ENCODE peak calls at places on chromosomes 13 and 19, in eight cellular contexts. S is HCT116; L is foreskin fibroblast; K is vagina; I is cardiac fibroblast; O is pancreas; Q is activated CD8-positive, alpha-beta T cell treated with anti-CD3 and anti-CD28 coated beads for 36 hours; N is uterus. Y is an unnamed sample.

GRCh38 chr19:38277969-38278680 is 13.8 kb downstream of the SPINT2 start:
- DNase-seq in L (peak), Q (no peak), K (no peak), S (no peak), N (peak), O (peak), I (peak), Y (no peak)

GRCh38 chr13:87259479-87260083 is 411.6 kb upstream of the SLITRK5 start:
- DNase-seq in S (peak), Q (no peak), L (no peak), K (no peak), N (no peak), I (no peak), O (no peak), Y (no peak)

GRCh38 chr19:35714601-35715354 is 3.0 kb upstream of the KMT2B start:
- DNase-seq in N (no peak), Q (peak), K (no peak), L (no peak), I (no peak), O (no peak), S (no peak), Y (no peak)

GRCh38 chr13:73259061-73259908 is 200.5 kb downstream of the KLF5 start:
- DNase-seq in K (no peak), I (peak), L (no peak), S (no peak), N (peak), O (no peak), Q (no peak), Y (no peak)

GRCh38 chr13:31946091-31946770 is 85.3 kb upstream of the FRY start:
- DNase-seq in N (no peak), O (no peak), I (peak), K (no peak), L (no peak), S (no peak), Q (no peak), Y (no peak)

GRCh38 chr19:56301152-56301551 is 13.5 kb downstream of the ZSCAN5A start:
- DNase-seq in L (no peak), K (no peak), I (peak), Q (peak), S (no peak), O (no peak), N (no peak), Y (no peak)

GRCh38 chr19:46670874-46671273 is 9.9 kb upstream of the DACT3 start:
- DNase-seq in K (no peak), L (no peak), Q (no peak), O (no peak), N (no peak), I (no peak), S (no peak), Y (no peak)

GRCh38 chr19:1406496-1406817 is 929 bp upstream of the DAZAP1 start:
- DNase-seq in L (no peak), Q (no peak), I (no peak), K (no peak), N (no peak), O (peak), S (no peak), Y (no peak)

GRCh38 chr13:86792153-86792651 is 879.0 kb upstream of the SLITRK5 start:
- DNase-seq in O (no peak), L (no peak), N (no peak), S (no peak), K (no peak), I (no peak), Q (no peak), Y (no peak)

GRCh38 chr19:5108123-5108613 is 139.3 kb downstream of the KDM4B start:
- DNase-seq in S (no peak), O (no peak), K (no peak), L (no peak), Q (no peak), I (no peak), N (no peak), Y (no peak)

GRCh38 chr19:33468361-33469170 is 53.0 kb downstream of the PEPD start:
- DNase-seq in O (no peak), L (peak), I (no peak), Q (no peak), S (no peak), N (no peak), K (no peak), Y (no peak)

GRCh38 chr19:57558525-57558924 is 1.1 kb downstream of the ZNF550 start:
- DNase-seq in I (peak), O (no peak), L (no peak), K (no peak), N (no peak), Q (no peak), S (no peak), Y (no peak)

GRCh38 chr19:40567040-40567749 is 9.5 kb upstream of the SHKBP1 start:
- DNase-seq in S (no peak), Q (no peak), N (no peak), O (no peak), I (no peak), L (no peak), K (no peak), Y (no peak)

GRCh38 chr19:58520257-58520599 is 618 bp upstream of the ZBTB45 start:
- DNase-seq in Q (no peak), N (no peak), O (no peak), L (no peak), S (no peak), K (no peak), I (no peak), Y (no peak)

GRCh38 chr19:3080281-3080680 is 13.9 kb upstream of the GNA11 start:
- DNase-seq in I (no peak), N (no peak), K (no peak), S (no peak), O (no peak), Q (no peak), L (peak), Y (no peak)

GRCh38 chr19:6739884-6740588 is 556 bp downstream of the TRIP10 start:
- DNase-seq in L (no peak), S (no peak), Q (peak), O (peak), K (no peak), I (no peak), N (peak), Y (no peak)

GRCh38 chr13:100235311-100235901 is 146.5 kb downstream of the PCCA start:
- DNase-seq in Q (peak), N (no peak), L (peak), S (peak), I (peak), O (peak), K (no peak), Y (no peak)

GRCh38 chr13:30147380-30147779 is 160.0 kb downstream of the KATNAL1 start:
- DNase-seq in Q (no peak), N (no peak), L (no peak), O (no peak), I (no peak), K (no peak), S (no peak), Y (no peak)

GRCh38 chr19:17762505-17763229 is 11.4 kb downstream of the FCHO1 start:
- DNase-seq in L (peak), S (no peak), K (no peak), O (no peak), Q (peak), I (peak), N (no peak), Y (no peak)

GRCh38 chr19:49642488-49643035 is 553 bp downstream of the SCAF1 start:
- DNase-seq in I (no peak), O (no peak), N (no peak), K (peak), L (no peak), S (no peak), Q (no peak), Y (no peak)

GRCh38 chr13:32021785-32022184 is 9.8 kb upstream of the FRY start:
- DNase-seq in O (no peak), L (no peak), K (no peak), N (no peak), S (no peak), I (no peak), Q (no peak), Y (no peak)

GRCh38 chr19:48513289-48514122 is 1.9 kb upstream of the LMTK3 start:
- DNase-seq in Q (peak), N (peak), K (no peak), I (peak), S (peak), L (peak), O (peak), Y (no peak)

GRCh38 chr13:31739226-31739625 is at the start of gene RXFP2:
- DNase-seq in L (no peak), Q (no peak), N (no peak), S (no peak), O (no peak), I (no peak), K (no peak), Y (no peak)

GRCh38 chr19:2554856-2555255 is 78.9 kb downstream of the GADD45B start:
- DNase-seq in S (peak), K (no peak), Q (no peak), N (no peak), I (no peak), L (no peak), O (no peak), Y (no peak)

GRCh38 chr19:37329686-37330085 is 41.2 kb upstream of the ZNF527 start:
- DNase-seq in S (no peak), K (no peak), I (peak), N (no peak), Q (no peak), O (no peak), L (no peak), Y (no peak)

GRCh38 chr13:51739403-51740112 is 64.4 kb downstream of the DHRS12 start:
- DNase-seq in N (peak), O (no peak), S (no peak), Q (no peak), I (peak), L (no peak), K (no peak), Y (no peak)

GRCh38 chr13:103188688-103189326 is 122.6 kb upstream of the SLC10A2 start:
- DNase-seq in K (no peak), N (no peak), L (no peak), I (peak), S (no peak), O (no peak), Q (no peak), Y (no peak)

GRCh38 chr19:13094771-13095392 is 7.8 kb downstream of the LYL1 start:
- DNase-seq in N (no peak), O (no peak), L (no peak), Q (peak), K (no peak), I (no peak), S (no peak), Y (no peak)

GRCh38 chr19:31633014-31633413 is 283.8 kb upstream of the TSHZ3 start:
- DNase-seq in O (no peak), K (no peak), I (no peak), N (no peak), Q (no peak), S (no peak), L (no peak), Y (no peak)

GRCh38 chr19:16403151-16403977 is 68.4 kb downstream of the EPS15L1 start:
- DNase-seq in K (no peak), S (no peak), O (no peak), Q (no peak), I (no peak), N (peak), L (no peak), Y (no peak)

GRCh38 chr19:50558039-50558438 is 10.2 kb downstream of the LRRC4B start:
- DNase-seq in I (no peak), S (no peak), N (no peak), L (no peak), O (no peak), Q (no peak), K (no peak), Y (no peak)

GRCh38 chr13:91894311-91894710 is 495.9 kb downstream of the GPC5 start:
- DNase-seq in S (no peak), L (no peak), O (no peak), I (peak), K (no peak), Q (no peak), N (no peak), Y (no peak)

GRCh38 chr19:50891253-50891625 is 18.0 kb downstream of the KLK2 start:
- DNase-seq in Q (no peak), N (no peak), O (no peak), S (no peak), K (no peak), L (no peak), I (no peak), Y (no peak)

GRCh38 chr19:17557461-17557860 is 2.0 kb downstream of the COLGALT1 start:
- DNase-seq in L (peak), N (no peak), I (no peak), S (no peak), O (no peak), K (no peak), Q (no peak), Y (no peak)

GRCh38 chr19:43306097-43306496 is 36.8 kb upstream of the PSG9 start:
- DNase-seq in S (no peak), L (peak), N (no peak), I (no peak), O (no peak), Q (no peak), K (no peak), Y (no peak)

GRCh38 chr13:64332048-64332447 is 2898.1 kb downstream of the PCDH9 start:
- DNase-seq in S (no peak), I (no peak), L (no peak), N (no peak), Q (no peak), O (no peak), K (no peak), Y (no peak)

GRCh38 chr13:23570931-23571330 is 719 bp downstream of the TNFRSF19 start:
- DNase-seq in I (no peak), S (no peak), L (no peak), N (no peak), O (no peak), Q (no peak), K (no peak), Y (no peak)
- TF ChIP-seq CTCF in I (peak), S (no peak), L (peak), N (no peak), O (no peak), Q (no peak), K (no peak), Y (no peak)

GRCh38 chr13:21504379-21504778 is 45.3 kb upstream of the ZDHHC20 start:
- DNase-seq in S (no peak), I (no peak), L (no peak), N (no peak), O (no peak), Q (no peak), K (no peak), Y (no peak)

DNA sequence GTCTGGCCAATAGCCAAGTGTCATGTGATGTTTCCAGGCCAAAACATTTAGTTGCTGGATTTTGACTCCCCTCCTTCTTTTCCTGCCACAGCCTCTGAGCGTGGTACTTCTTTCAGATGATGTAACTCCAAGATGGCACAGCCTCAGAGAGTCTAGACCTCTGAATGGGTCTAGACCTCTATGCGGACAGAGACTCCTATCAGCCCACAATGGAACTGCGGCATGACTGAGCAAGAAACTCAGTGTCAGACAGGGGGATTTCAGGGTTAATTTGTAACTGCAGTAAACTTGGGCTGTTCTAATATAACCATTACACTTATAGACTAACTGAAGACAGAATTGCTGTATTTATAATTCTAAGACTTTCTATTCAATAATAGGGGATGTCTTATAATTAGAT is 42.6 kb upstream of the ZDHHC20 start:
- DNase-seq in N (no peak), L (no peak), K (no peak), O (no peak), S (no peak), I (no peak), Q (peak), Y (no peak)
- TF ChIP-seq CTCF in N (no peak), L (no peak), K (no peak), O (no peak), S (peak), I (no peak), Q (no peak), Y (no peak)

DNA sequence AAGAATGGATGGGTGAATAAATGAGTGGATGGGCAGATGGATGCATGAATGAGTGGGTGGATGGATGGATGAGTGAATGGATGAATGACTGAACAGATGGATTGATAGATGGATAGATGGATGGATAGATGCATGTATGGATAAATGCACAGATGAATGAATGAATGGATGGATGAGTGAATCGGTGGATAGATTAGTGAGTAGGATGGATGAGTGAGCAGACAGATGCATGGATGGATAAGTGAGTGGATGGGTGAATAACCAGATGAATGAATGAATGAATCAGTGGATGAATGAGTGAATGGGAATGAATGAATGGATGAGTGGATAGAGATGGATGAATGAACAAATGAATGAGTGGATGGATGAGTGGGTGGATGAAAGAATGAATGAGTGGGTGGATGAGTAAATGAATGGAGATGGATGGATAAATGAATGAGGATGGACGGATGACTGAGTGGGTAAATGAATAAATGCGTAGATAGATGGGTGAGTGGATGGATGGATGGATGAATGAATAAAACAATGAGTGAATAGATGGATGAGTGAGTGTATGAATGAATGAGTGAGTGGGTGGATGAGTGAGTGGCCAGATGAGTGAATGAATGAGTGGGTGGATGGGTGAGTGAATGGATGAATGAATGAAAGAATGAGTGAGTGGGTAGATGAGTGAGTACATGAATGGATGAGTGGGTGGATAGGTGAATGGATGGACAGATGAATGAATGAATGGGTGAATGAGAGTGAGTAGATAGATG is 13.0 kb downstream of the GAS6 start:
- DNase-seq in Q (no peak), K (no peak), L (no peak), S (no peak), I (no peak), N (no peak), O (no peak), Y (no peak)
- TF ChIP-seq CTCF in Q (no peak), K (no peak), L (no peak), S (no peak), I (no peak), N (no peak), O (no peak), Y (no peak)

DNA sequence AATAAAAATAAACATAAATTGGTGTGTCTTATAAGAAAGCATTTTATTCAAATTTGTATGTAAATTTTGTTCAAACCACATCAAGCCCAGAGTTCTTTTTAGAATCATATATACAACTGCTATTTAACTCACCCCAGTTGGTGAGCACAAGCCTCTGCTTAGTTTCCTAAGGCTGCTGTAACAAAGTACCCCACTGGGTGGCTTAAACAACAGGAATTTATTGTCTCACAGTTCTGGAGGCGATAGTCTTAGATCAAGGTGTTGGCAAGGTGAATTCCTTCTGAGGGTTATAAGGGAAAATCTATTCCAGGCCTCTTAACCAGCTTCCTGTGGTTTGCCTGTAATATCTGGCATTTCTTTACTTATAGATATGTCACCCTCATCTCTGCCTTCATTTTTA is 1133.5 kb downstream of the OLFM4 start:
- DNase-seq in S (no peak), I (no peak), K (no peak), O (no peak), Q (no peak), N (no peak), L (no peak), Y (no peak)
- TF ChIP-seq CTCF in S (no peak), I (no peak), K (no peak), O (no peak), Q (no peak), N (no peak), L (no peak), Y (no peak)

GRCh38 chr13:45474584-45475454 is 10.1 kb downstream of the COG3 start:
- DNase-seq in N (no peak), O (no peak), I (no peak), L (no peak), K (no peak), Q (no peak), S (no peak), Y (no peak)

GRCh38 chr13:45468676-45469075 is 3.9 kb downstream of the COG3 start:
- DNase-seq in S (no peak), Q (peak), N (no peak), K (no peak), L (no peak), I (no peak), O (no peak), Y (no peak)

GRCh38 chr13:45472171-45472705 is 7.5 kb downstream of the COG3 start:
- DNase-seq in S (no peak), L (peak), K (no peak), I (no peak), N (no peak), Q (no peak), O (no peak), Y (no peak)

DNA sequence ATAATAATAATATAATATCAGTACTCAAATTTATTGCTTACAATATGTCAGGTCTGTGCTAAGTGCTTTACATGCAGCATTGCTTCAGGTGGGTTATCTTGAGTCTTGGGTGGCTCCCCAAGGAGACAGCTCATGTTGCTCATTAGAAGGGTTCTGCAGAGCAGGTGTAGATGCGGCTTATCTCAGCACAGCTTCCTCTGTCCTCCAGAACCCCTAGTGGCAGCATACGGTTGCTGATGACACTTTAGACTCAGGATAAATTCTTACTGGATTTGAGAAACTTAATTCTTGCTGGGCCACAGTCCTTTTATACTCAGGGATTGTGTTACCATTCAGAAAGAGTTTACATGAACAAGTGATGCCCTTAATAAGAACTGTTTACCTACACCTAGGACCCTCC is 8.9 kb downstream of the COG3 start:
- DNase-seq in K (no peak), L (no peak), S (no peak), O (no peak), I (no peak), Q (peak), N (no peak), Y (no peak)
- TF ChIP-seq CTCF in K (no peak), L (no peak), S (peak), O (no peak), I (peak), Q (peak), N (no peak), Y (no peak)

Y was measured in omental fat pad.